ENCODE peak calls at places on chromosomes 16 and 17, in eight cellular contexts. One of them, this sample, is unnamed.

GRCh38 chr17:57984226-57984890 is 3.7 kb downstream of the VEZF1 start:
- DNase-seq in PC-9: no peak
- DNase-seq in activated gamma-delta T cell treated with anti-CD3 and anti-CD28 coated beads, Interleukin-2, amount 50 U/mL, for 16 hours: no peak
- DNase-seq in cardiac muscle cell: peak
- DNase-seq in stimulated activated CD4-positive, alpha-beta T cell treated with anti-CD3 and anti-CD28 coated beads, Interleukin-1b, Interleukin-23, amount 100 ng/mL, for 48 hours: no peak
- DNase-seq in nephron progenitor cell: no peak
- DNase-seq in GM23248: no peak
- DNase-seq in RPMI7951: no peak
- DNase-seq in this sample: no peak

GRCh38 chr17:58808609-58809563 is 53.2 kb downstream of the PPM1E start:
- DNase-seq in PC-9: no peak
- DNase-seq in activated gamma-delta T cell treated with anti-CD3 and anti-CD28 coated beads, Interleukin-2, amount 50 U/mL, for 16 hours: no peak
- DNase-seq in cardiac muscle cell: no peak
- DNase-seq in stimulated activated CD4-positive, alpha-beta T cell treated with anti-CD3 and anti-CD28 coated beads, Interleukin-1b, Interleukin-23, amount 100 ng/mL, for 48 hours: no peak
- DNase-seq in nephron progenitor cell: no peak
- DNase-seq in GM23248: no peak
- DNase-seq in RPMI7951: no peak
- DNase-seq in this sample: no peak

GRCh38 chr16:27722266-27722636 is 172.3 kb downstream of the KATNIP start:
- DNase-seq in PC-9: no peak
- DNase-seq in activated gamma-delta T cell treated with anti-CD3 and anti-CD28 coated beads, Interleukin-2, amount 50 U/mL, for 16 hours: no peak
- DNase-seq in cardiac muscle cell: no peak
- DNase-seq in stimulated activated CD4-positive, alpha-beta T cell treated with anti-CD3 and anti-CD28 coated beads, Interleukin-1b, Interleukin-23, amount 100 ng/mL, for 48 hours: no peak
- DNase-seq in nephron progenitor cell: no peak
- DNase-seq in GM23248: no peak
- DNase-seq in RPMI7951: no peak
- DNase-seq in this sample: no peak

GRCh38 chr17:55266051-55266957 is 1.5 kb downstream of the HLF start:
- DNase-seq in PC-9: no peak
- DNase-seq in activated gamma-delta T cell treated with anti-CD3 and anti-CD28 coated beads, Interleukin-2, amount 50 U/mL, for 16 hours: no peak
- DNase-seq in cardiac muscle cell: no peak
- DNase-seq in stimulated activated CD4-positive, alpha-beta T cell treated with anti-CD3 and anti-CD28 coated beads, Interleukin-1b, Interleukin-23, amount 100 ng/mL, for 48 hours: no peak
- DNase-seq in nephron progenitor cell: peak
- DNase-seq in GM23248: peak
- DNase-seq in RPMI7951: no peak
- DNase-seq in this sample: no peak

GRCh38 chr17:34235389-34236028 is 19.6 kb upstream of the CCL2 start:
- DNase-seq in PC-9: no peak
- DNase-seq in activated gamma-delta T cell treated with anti-CD3 and anti-CD28 coated beads, Interleukin-2, amount 50 U/mL, for 16 hours: no peak
- DNase-seq in cardiac muscle cell: peak
- DNase-seq in stimulated activated CD4-positive, alpha-beta T cell treated with anti-CD3 and anti-CD28 coated beads, Interleukin-1b, Interleukin-23, amount 100 ng/mL, for 48 hours: no peak
- DNase-seq in nephron progenitor cell: no peak
- DNase-seq in GM23248: peak
- DNase-seq in RPMI7951: peak
- DNase-seq in this sample: no peak

GRCh38 chr17:80220709-80221215 is 535 bp downstream of the SLC26A11 start:
- DNase-seq in PC-9: no peak
- DNase-seq in activated gamma-delta T cell treated with anti-CD3 and anti-CD28 coated beads, Interleukin-2, amount 50 U/mL, for 16 hours: no peak
- DNase-seq in cardiac muscle cell: peak
- DNase-seq in stimulated activated CD4-positive, alpha-beta T cell treated with anti-CD3 and anti-CD28 coated beads, Interleukin-1b, Interleukin-23, amount 100 ng/mL, for 48 hours: no peak
- DNase-seq in nephron progenitor cell: peak
- DNase-seq in GM23248: peak
- DNase-seq in RPMI7951: no peak
- DNase-seq in this sample: no peak

GRCh38 chr17:32822996-32823395 is 53.9 kb downstream of the MYO1D start:
- DNase-seq in PC-9: no peak
- DNase-seq in activated gamma-delta T cell treated with anti-CD3 and anti-CD28 coated beads, Interleukin-2, amount 50 U/mL, for 16 hours: no peak
- DNase-seq in cardiac muscle cell: peak
- DNase-seq in stimulated activated CD4-positive, alpha-beta T cell treated with anti-CD3 and anti-CD28 coated beads, Interleukin-1b, Interleukin-23, amount 100 ng/mL, for 48 hours: no peak
- DNase-seq in nephron progenitor cell: no peak
- DNase-seq in GM23248: peak
- DNase-seq in RPMI7951: no peak
- DNase-seq in this sample: no peak

GRCh38 chr17:42895185-42895555 is 5.4 kb upstream of the G6PC1 start:
- DNase-seq in PC-9: peak
- DNase-seq in activated gamma-delta T cell treated with anti-CD3 and anti-CD28 coated beads, Interleukin-2, amount 50 U/mL, for 16 hours: no peak
- DNase-seq in cardiac muscle cell: peak
- DNase-seq in stimulated activated CD4-positive, alpha-beta T cell treated with anti-CD3 and anti-CD28 coated beads, Interleukin-1b, Interleukin-23, amount 100 ng/mL, for 48 hours: no peak
- DNase-seq in nephron progenitor cell: no peak
- DNase-seq in GM23248: peak
- DNase-seq in RPMI7951: peak
- DNase-seq in this sample: no peak

GRCh38 chr17:66203274-66204015 is 11.5 kb upstream of the CEP112 start:
- DNase-seq in PC-9: no peak
- DNase-seq in activated gamma-delta T cell treated with anti-CD3 and anti-CD28 coated beads, Interleukin-2, amount 50 U/mL, for 16 hours: no peak
- DNase-seq in cardiac muscle cell: no peak
- DNase-seq in stimulated activated CD4-positive, alpha-beta T cell treated with anti-CD3 and anti-CD28 coated beads, Interleukin-1b, Interleukin-23, amount 100 ng/mL, for 48 hours: no peak
- DNase-seq in nephron progenitor cell: no peak
- DNase-seq in GM23248: no peak
- DNase-seq in RPMI7951: no peak
- DNase-seq in this sample: no peak

GRCh38 chr17:17824119-17824779 is 12.5 kb downstream of the SREBF1 start:
- DNase-seq in PC-9: no peak
- DNase-seq in activated gamma-delta T cell treated with anti-CD3 and anti-CD28 coated beads, Interleukin-2, amount 50 U/mL, for 16 hours: no peak
- DNase-seq in cardiac muscle cell: no peak
- DNase-seq in stimulated activated CD4-positive, alpha-beta T cell treated with anti-CD3 and anti-CD28 coated beads, Interleukin-1b, Interleukin-23, amount 100 ng/mL, for 48 hours: no peak
- DNase-seq in nephron progenitor cell: no peak
- DNase-seq in GM23248: no peak
- DNase-seq in RPMI7951: no peak
- DNase-seq in this sample: no peak

GRCh38 chr17:46976626-46977270 is 2.3 kb downstream of the RPRML start:
- DNase-seq in PC-9: peak
- DNase-seq in activated gamma-delta T cell treated with anti-CD3 and anti-CD28 coated beads, Interleukin-2, amount 50 U/mL, for 16 hours: no peak
- DNase-seq in cardiac muscle cell: no peak
- DNase-seq in stimulated activated CD4-positive, alpha-beta T cell treated with anti-CD3 and anti-CD28 coated beads, Interleukin-1b, Interleukin-23, amount 100 ng/mL, for 48 hours: no peak
- DNase-seq in nephron progenitor cell: no peak
- DNase-seq in GM23248: no peak
- DNase-seq in RPMI7951: no peak
- DNase-seq in this sample: no peak

GRCh38 chr17:80774643-80775281 is 216.9 kb upstream of the CHMP6 start:
- DNase-seq in PC-9: no peak
- DNase-seq in activated gamma-delta T cell treated with anti-CD3 and anti-CD28 coated beads, Interleukin-2, amount 50 U/mL, for 16 hours: no peak
- DNase-seq in cardiac muscle cell: no peak
- DNase-seq in stimulated activated CD4-positive, alpha-beta T cell treated with anti-CD3 and anti-CD28 coated beads, Interleukin-1b, Interleukin-23, amount 100 ng/mL, for 48 hours: no peak
- DNase-seq in nephron progenitor cell: no peak
- DNase-seq in GM23248: no peak
- DNase-seq in RPMI7951: no peak
- DNase-seq in this sample: no peak

GRCh38 chr16:49058382-49058781 is 223.3 kb downstream of the CBLN1 start:
- DNase-seq in PC-9: no peak
- DNase-seq in activated gamma-delta T cell treated with anti-CD3 and anti-CD28 coated beads, Interleukin-2, amount 50 U/mL, for 16 hours: no peak
- DNase-seq in cardiac muscle cell: no peak
- DNase-seq in stimulated activated CD4-positive, alpha-beta T cell treated with anti-CD3 and anti-CD28 coated beads, Interleukin-1b, Interleukin-23, amount 100 ng/mL, for 48 hours: no peak
- DNase-seq in nephron progenitor cell: no peak
- DNase-seq in GM23248: no peak
- DNase-seq in RPMI7951: no peak
- DNase-seq in this sample: no peak

GRCh38 chr17:9577402-9577709 is 914 bp downstream of the CFAP52 start:
- DNase-seq in PC-9: no peak
- DNase-seq in activated gamma-delta T cell treated with anti-CD3 and anti-CD28 coated beads, Interleukin-2, amount 50 U/mL, for 16 hours: no peak
- DNase-seq in cardiac muscle cell: no peak
- DNase-seq in stimulated activated CD4-positive, alpha-beta T cell treated with anti-CD3 and anti-CD28 coated beads, Interleukin-1b, Interleukin-23, amount 100 ng/mL, for 48 hours: no peak
- DNase-seq in nephron progenitor cell: no peak
- DNase-seq in GM23248: no peak
- DNase-seq in RPMI7951: no peak
- DNase-seq in this sample: no peak

GRCh38 chr17:64628641-64629040 is 33.5 kb downstream of the SMURF2 start:
- DNase-seq in PC-9: no peak
- DNase-seq in activated gamma-delta T cell treated with anti-CD3 and anti-CD28 coated beads, Interleukin-2, amount 50 U/mL, for 16 hours: no peak
- DNase-seq in cardiac muscle cell: no peak
- DNase-seq in stimulated activated CD4-positive, alpha-beta T cell treated with anti-CD3 and anti-CD28 coated beads, Interleukin-1b, Interleukin-23, amount 100 ng/mL, for 48 hours: peak
- DNase-seq in nephron progenitor cell: no peak
- DNase-seq in GM23248: peak
- DNase-seq in RPMI7951: no peak
- DNase-seq in this sample: no peak

GRCh38 chr17:60135951-60136666 is 13.7 kb upstream of the CA4 start:
- DNase-seq in PC-9: no peak
- DNase-seq in activated gamma-delta T cell treated with anti-CD3 and anti-CD28 coated beads, Interleukin-2, amount 50 U/mL, for 16 hours: no peak
- DNase-seq in cardiac muscle cell: no peak
- DNase-seq in stimulated activated CD4-positive, alpha-beta T cell treated with anti-CD3 and anti-CD28 coated beads, Interleukin-1b, Interleukin-23, amount 100 ng/mL, for 48 hours: no peak
- DNase-seq in nephron progenitor cell: no peak
- DNase-seq in GM23248: no peak
- DNase-seq in RPMI7951: no peak
- DNase-seq in this sample: no peak

GRCh38 chr16:3638916-3639644 is 15.4 kb upstream of the DNASE1 start:
- DNase-seq in PC-9: no peak
- DNase-seq in activated gamma-delta T cell treated with anti-CD3 and anti-CD28 coated beads, Interleukin-2, amount 50 U/mL, for 16 hours: no peak
- DNase-seq in cardiac muscle cell: no peak
- DNase-seq in stimulated activated CD4-positive, alpha-beta T cell treated with anti-CD3 and anti-CD28 coated beads, Interleukin-1b, Interleukin-23, amount 100 ng/mL, for 48 hours: no peak
- DNase-seq in nephron progenitor cell: no peak
- DNase-seq in GM23248: no peak
- DNase-seq in RPMI7951: no peak
- DNase-seq in this sample: no peak

GRCh38 chr17:29176500-29177351 is 3.5 kb downstream of the MYO18A start:
- DNase-seq in PC-9: peak
- DNase-seq in activated gamma-delta T cell treated with anti-CD3 and anti-CD28 coated beads, Interleukin-2, amount 50 U/mL, for 16 hours: no peak
- DNase-seq in cardiac muscle cell: peak
- DNase-seq in stimulated activated CD4-positive, alpha-beta T cell treated with anti-CD3 and anti-CD28 coated beads, Interleukin-1b, Interleukin-23, amount 100 ng/mL, for 48 hours: peak
- DNase-seq in nephron progenitor cell: peak
- DNase-seq in GM23248: peak
- DNase-seq in RPMI7951: peak
- DNase-seq in this sample: peak

This sample was measured in neural crest cell.